ENCODE peak calls at places on chromosomes 7 and 10, in ten cellular contexts. X is omental fat pad, F is tibial nerve, I is cardiac fibroblast, E is tibial artery, K is pancreas, Z is GM13977, U is OCI-LY7, J is keratinocyte, P is SK-N-SH. L is an unnamed sample.
A peak's percentile ranks its signal among the peaks of the same experiment; 100 is the strongest.

GRCh38 chr7:28405662-28406061 is 6.7 kb upstream of the CREB5 start:
- DNase-seq in X (peak; percentile 32), I (peak; percentile 96), F (peak; percentile 63), Z (peak; percentile 30), U (no peak), P (no peak), E (peak; percentile 82), K (no peak), J (no peak), L (peak; percentile 21)

GRCh38 chr10:120188950-120189349 is 268.1 kb upstream of the PLPP4 start:
- DNase-seq in J (no peak), X (no peak), K (no peak), E (no peak), F (no peak), U (no peak), Z (no peak), P (no peak), I (no peak), L (no peak)

GRCh38 chr7:155998328-155998691 is 186.0 kb upstream of the SHH start:
- DNase-seq in F (no peak), P (no peak), U (no peak), E (no peak), K (no peak), I (no peak), X (no peak), Z (no peak), J (no peak), L (no peak)

GRCh38 chr10:132489053-132489703 is 48.4 kb upstream of the INPP5A start:
- DNase-seq in F (no peak), I (no peak), J (no peak), Z (no peak), U (no peak), K (no peak), P (no peak), X (no peak), E (peak; percentile 82), L (no peak)

GRCh38 chr10:23384364-23384763 is 39.8 kb upstream of the C10orf67 start:
- DNase-seq in F (no peak), U (no peak), E (no peak), Z (no peak), J (peak; percentile 92), K (no peak), I (no peak), P (no peak), X (no peak), L (no peak)

GRCh38 chr10:21191512-21191911 is 294.4 kb upstream of the NEBL start:
- DNase-seq in I (no peak), U (no peak), E (no peak), K (no peak), Z (no peak), F (no peak), J (no peak), P (no peak), X (no peak), L (no peak)

GRCh38 chr10:74328388-74328787 is 177.4 kb downstream of the ADK start:
- DNase-seq in F (no peak), E (no peak), J (no peak), Z (no peak), I (no peak), U (no peak), X (no peak), P (no peak), K (no peak), L (no peak)

GRCh38 chr10:104309980-104310978 is 28.0 kb downstream of the ITPRIP start:
- DNase-seq in F (peak; percentile 73), U (no peak), P (no peak), X (peak; percentile 25), J (no peak), K (peak; percentile 44), Z (no peak), E (peak; percentile 97), I (peak; percentile 85), L (no peak)

GRCh38 chr7:44622342-44623151 is 16.1 kb downstream of the OGDH start:
- DNase-seq in F (no peak), K (no peak), I (no peak), J (no peak), U (no peak), E (no peak), P (no peak), Z (peak; percentile 36), X (no peak), L (no peak)

GRCh38 chr10:44724415-44725174 is 186.5 kb upstream of the TMEM72 start:
- DNase-seq in Z (no peak), J (no peak), I (peak; percentile 40), E (no peak), K (no peak), P (no peak), U (no peak), X (no peak), F (no peak), L (no peak)

GRCh38 chr10:126337241-126337640 is 51.0 kb downstream of the ADAM12 start:
- DNase-seq in Z (no peak), K (no peak), F (no peak), J (no peak), I (no peak), U (no peak), X (no peak), P (no peak), E (no peak), L (no peak)

GRCh38 chr7:136114966-136115762 is 138.0 kb upstream of the MTPN start:
- DNase-seq in U (peak; percentile 74), E (no peak), J (no peak), X (no peak), K (peak; percentile 54), P (peak; percentile 60), Z (peak; percentile 61), I (peak; percentile 61), F (no peak), L (peak; percentile 71)

GRCh38 chr7:28419717-28420116 is 7.4 kb downstream of the CREB5 start:
- DNase-seq in J (no peak), Z (no peak), K (no peak), F (no peak), P (no peak), E (no peak), I (peak; percentile 71), X (no peak), U (no peak), L (no peak)

GRCh38 chr7:151351027-151351426 is 9.4 kb downstream of the NUB1 start:
- DNase-seq in F (no peak), P (peak; percentile 48), X (no peak), E (no peak), I (no peak), Z (peak; percentile 16), U (peak; percentile 69), J (no peak), K (no peak), L (no peak)

GRCh38 chr7:26233902-26234511 is 32.5 kb downstream of the CBX3 start:
- DNase-seq in E (no peak), F (no peak), X (no peak), J (no peak), Z (no peak), I (no peak), K (no peak), P (no peak), U (no peak), L (no peak)
- TF ChIP-seq CTCF in E (no peak), F (no peak), X (no peak), J (no peak), Z (no peak), I (no peak), K (no peak), P (no peak), U (peak; percentile 51), L (no peak)

GRCh38 chr10:6786579-6787031 is 206.5 kb upstream of the PRKCQ start:
- DNase-seq in E (no peak), Z (no peak), U (no peak), I (peak; percentile 73), X (no peak), F (no peak), K (no peak), J (no peak), P (peak; percentile 20), L (no peak)
- TF ChIP-seq CTCF in E (no peak), Z (no peak), U (no peak), I (peak; percentile 26), X (no peak), F (peak; percentile 50), K (no peak), J (peak; percentile 56), P (peak; percentile 70), L (no peak)

DNA sequence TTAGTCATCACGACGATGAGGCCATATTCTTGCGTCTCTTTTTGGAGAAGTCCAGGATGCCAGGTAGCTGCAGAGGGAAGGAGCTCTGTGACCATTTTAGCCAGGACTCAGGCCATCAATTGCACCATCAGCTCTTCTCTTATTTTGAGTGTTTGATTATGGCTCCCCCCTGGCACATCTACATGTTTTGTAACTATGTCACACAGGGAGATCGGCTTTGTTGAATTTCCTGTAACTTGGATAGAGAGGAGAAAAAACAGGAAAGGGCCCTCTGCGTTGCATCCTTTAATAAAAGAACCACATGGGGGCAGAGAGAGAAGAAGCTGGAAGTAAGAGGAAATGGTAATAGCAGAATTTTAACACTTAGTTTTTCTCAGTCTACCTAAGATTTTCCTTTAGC is 414.1 kb downstream of the LRMDA start:
- DNase-seq in E (no peak), P (no peak), X (no peak), F (no peak), K (no peak), J (no peak), I (no peak), U (no peak), Z (no peak), L (no peak)
- TF ChIP-seq CTCF in E (no peak), P (no peak), X (no peak), F (no peak), K (no peak), J (no peak), I (no peak), U (no peak), Z (no peak), L (no peak)

GRCh38 chr7:104548861-104549260 is 220.5 kb downstream of the LHFPL3 start:
- DNase-seq in J (no peak), I (no peak), U (peak; percentile 11), E (no peak), X (no peak), Z (no peak), K (no peak), P (no peak), F (no peak), L (no peak)
- TF ChIP-seq CTCF in J (no peak), I (no peak), U (peak; percentile 35), E (no peak), X (no peak), Z (peak; percentile 14), K (peak; percentile 33), P (peak; percentile 37), F (no peak), L (no peak)

GRCh38 chr7:133434246-133434865 is 181.5 kb downstream of the EXOC4 start:
- DNase-seq in J (no peak), Z (peak; percentile 40), F (no peak), P (peak; percentile 61), E (no peak), I (peak; percentile 65), U (peak; percentile 9), K (no peak), X (no peak), L (peak; percentile 58)
- TF ChIP-seq CTCF in J (peak; percentile 38), Z (peak; percentile 50), F (peak; percentile 42), P (peak; percentile 83), E (peak; percentile 42), I (peak; percentile 48), U (peak; percentile 73), K (no peak), X (no peak), L (peak; percentile 23)

L was measured in GM20000.